ENCODE peak calls at places on chromosome 11, in five cellular contexts. N is GM20000, A is T-helper 2 cell, B is BE2C, F is AG08395. O is an unnamed sample.

GRCh38 chr11:71112990-71113389 is 139.4 kb downstream of the SHANK2 start:
- DNase-seq in N (no peak), A (no peak), B (no peak), F (no peak), O (no peak)

GRCh38 chr11:71499125-71499524 is 27.9 kb upstream of the KRTAP5-7 start:
- DNase-seq in N (no peak), A (peak; percentile 47), B (peak; percentile 73), F (no peak), O (no peak)

GRCh38 chr11:60914620-60915249 is 777 bp downstream of the TMEM109 start:
- DNase-seq in N (peak; percentile 52), A (peak; percentile 49), B (no peak), F (peak; percentile 40), O (no peak)

GRCh38 chr11:2779499-2779980 is 79.7 kb upstream of the KCNQ1OT1 start:
- DNase-seq in N (no peak), A (no peak), B (peak; percentile 59), F (no peak), O (no peak)

GRCh38 chr11:65416341-65417185 is 6.0 kb upstream of the NEAT1 start:
- DNase-seq in N (peak; percentile 90), A (peak; percentile 85), B (peak; percentile 84), F (peak; percentile 89), O (peak; percentile 91)

GRCh38 chr11:66881436-66881835 is 24.6 kb downstream of the LRFN4 start:
- DNase-seq in N (no peak), A (no peak), B (no peak), F (no peak), O (no peak)

GRCh38 chr11:36409152-36409713 is 100.8 kb downstream of the TRAF6 start:
- DNase-seq in N (no peak), A (peak; percentile 56), B (no peak), F (no peak), O (no peak)

GRCh38 chr11:107549253-107549953 is 16.1 kb downstream of the ALKBH8 start:
- DNase-seq in N (peak; percentile 29), A (peak; percentile 43), B (peak; percentile 24), F (peak; percentile 53), O (peak; percentile 35)

GRCh38 chr11:2518112-2518982 is 73.5 kb downstream of the KCNQ1 start:
- DNase-seq in N (no peak), A (no peak), B (peak; percentile 1), F (no peak), O (no peak)

GRCh38 chr11:9758676-9759518 is 95.0 kb downstream of the SWAP70 start:
- DNase-seq in N (peak; percentile 78), A (peak; percentile 57), B (peak; percentile 66), F (peak; percentile 70), O (peak; percentile 73)

GRCh38 chr11:7646866-7647265 is 26.4 kb downstream of the CYB5R2 start:
- DNase-seq in N (no peak), A (no peak), B (no peak), F (no peak), O (no peak)

GRCh38 chr11:65492637-65493366 is 6.0 kb upstream of the MALAT1 start:
- DNase-seq in N (no peak), A (no peak), B (no peak), F (no peak), O (peak; percentile 52)

GRCh38 chr11:89491141-89491690 is at the start of gene NOX4:
- DNase-seq in N (peak; percentile 8), A (no peak), B (peak; percentile 36), F (peak; percentile 31), O (no peak)

GRCh38 chr11:120581317-120581716 is 69.8 kb downstream of the GRIK4 start:
- DNase-seq in N (no peak), A (no peak), B (no peak), F (no peak), O (no peak)

GRCh38 chr11:134536219-134536618 is 124.2 kb upstream of the B3GAT1 start:
- DNase-seq in N (no peak), A (no peak), B (no peak), F (no peak), O (no peak)

GRCh38 chr11:83655996-83656395 is 369.8 kb upstream of the CCDC90B start:
- DNase-seq in N (no peak), A (no peak), B (no peak), F (no peak), O (no peak)

GRCh38 chr11:12642040-12642439 is 32.2 kb upstream of the TEAD1 start:
- DNase-seq in N (no peak), A (no peak), B (no peak), F (no peak), O (no peak)

GRCh38 chr11:79052539-79052938 is 388.3 kb downstream of the TENM4 start:
- DNase-seq in N (no peak), A (no peak), B (peak; percentile 72), F (no peak), O (no peak)

GRCh38 chr11:126112547-126112946 is 49.9 kb upstream of the CDON start:
- DNase-seq in N (no peak), A (no peak), B (peak; percentile 96), F (peak; percentile 73), O (no peak)

GRCh38 chr11:18264677-18265542 is 1.2 kb upstream of the SAA1 start:
- DNase-seq in N (no peak), A (no peak), B (no peak), F (no peak), O (no peak)

GRCh38 chr11:124899376-124900145 is 1.9 kb upstream of the ROBO4 start:
- DNase-seq in N (no peak), A (no peak), B (no peak), F (no peak), O (peak; percentile 5)

GRCh38 chr11:104490182-104490581 is 326.2 kb upstream of the PDGFD start:
- DNase-seq in N (no peak), A (no peak), B (no peak), F (no peak), O (no peak)

GRCh38 chr11:105211806-105212531 is 72.4 kb upstream of the CARD18 start:
- DNase-seq in N (no peak), A (no peak), B (no peak), F (no peak), O (no peak)

GRCh38 chr11:61791737-61792309 is 576 bp downstream of the TMEM258 start:
- DNase-seq in N (no peak), A (peak; percentile 80), B (peak; percentile 76), F (peak; percentile 89), O (no peak)

GRCh38 chr11:61487342-61488025 is 21.1 kb upstream of the LRRC10B start:
- DNase-seq in N (no peak), A (no peak), B (no peak), F (no peak), O (no peak)

GRCh38 chr11:17917556-17917955 is 95.3 kb downstream of the SERGEF start:
- DNase-seq in N (no peak), A (no peak), B (no peak), F (no peak), O (no peak)

GRCh38 chr11:72001834-72002591 is 3.3 kb downstream of the IL18BP start:
- DNase-seq in N (no peak), A (no peak), B (no peak), F (no peak), O (no peak)

GRCh38 chr11:93236741-93237675 is 39.2 kb upstream of the SLC36A4 start:
- DNase-seq in N (no peak), A (peak; percentile 60), B (peak; percentile 61), F (peak; percentile 34), O (no peak)